ENCODE peak calls at places on chromosomes 13 and 19, in eight cellular contexts. O is memory B cell; Q is head of caudate nucleus; F is naive thymus-derived CD8-positive, alpha-beta T cell; D is activated gamma-delta T cell treated with Interleukin-2 at 50 U/mL for 16 hours; Z is NCI-H146; R is AG04450; L is T-helper 22 cell. I is an unnamed sample.

GRCh38 chr13:104385409-104385808 is 1319.2 kb upstream of the SLC10A2 start:
- DNase-seq in O (no peak), Q (no peak), F (no peak), D (no peak), Z (no peak), R (no peak), L (no peak), I (no peak)

GRCh38 chr19:31141301-31141700 is 207.9 kb downstream of the TSHZ3 start:
- DNase-seq in O (no peak), Q (no peak), F (no peak), D (no peak), Z (no peak), R (no peak), L (no peak), I (no peak)

GRCh38 chr19:28614634-28615545 is 598.1 kb downstream of the UQCRFS1 start:
- DNase-seq in O (no peak), Q (no peak), F (no peak), D (no peak), Z (no peak), R (no peak), L (no peak), I (no peak)

GRCh38 chr13:97268772-97269171 is 46.6 kb downstream of the MBNL2 start:
- DNase-seq in O (no peak), Q (no peak), F (no peak), D (no peak), Z (no peak), R (no peak), L (no peak), I (no peak)

GRCh38 chr13:95168191-95168590 is 133.1 kb downstream of the ABCC4 start:
- DNase-seq in O (no peak), Q (no peak), F (no peak), D (no peak), Z (no peak), R (no peak), L (no peak), I (no peak)

GRCh38 chr13:113973218-113974164 is at the start of gene C13orf46:
- DNase-seq in O (no peak), Q (no peak), F (no peak), D (no peak), Z (no peak), R (no peak), L (no peak), I (no peak)

GRCh38 chr13:103948477-103948876 is 882.3 kb upstream of the SLC10A2 start:
- DNase-seq in O (no peak), Q (no peak), F (no peak), D (no peak), Z (no peak), R (no peak), L (no peak), I (no peak)

GRCh38 chr19:29119582-29119981 is 93.4 kb downstream of the UQCRFS1 start:
- DNase-seq in O (no peak), Q (no peak), F (no peak), D (no peak), Z (no peak), R (no peak), L (no peak), I (no peak)

GRCh38 chr19:8321760-8322637 is 703 bp downstream of the RPS28 start:
- DNase-seq in O (no peak), Q (no peak), F (no peak), D (no peak), Z (peak; percentile 24), R (no peak), L (no peak), I (no peak)

GRCh38 chr19:39514840-39515550 is at the start of gene SELENOV:
- DNase-seq in O (no peak), Q (no peak), F (peak; percentile 39), D (peak; percentile 23), Z (peak; percentile 53), R (no peak), L (no peak), I (no peak)

GRCh38 chr19:55165952-55166529 is 372 bp downstream of the DNAAF3 start:
- DNase-seq in O (no peak), Q (peak; percentile 43), F (no peak), D (peak; percentile 32), Z (peak; percentile 83), R (no peak), L (no peak), I (peak; percentile 25)

GRCh38 chr13:110103026-110103425 is 203.9 kb downstream of the COL4A1 start:
- DNase-seq in O (no peak), Q (no peak), F (no peak), D (no peak), Z (no peak), R (no peak), L (no peak), I (no peak)

GRCh38 chr19:38478273-38478971 is 44.9 kb downstream of the RYR1 start:
- DNase-seq in O (no peak), Q (no peak), F (no peak), D (no peak), Z (no peak), R (no peak), L (no peak), I (no peak)

GRCh38 chr19:10517760-10518443 is 655 bp upstream of the S1PR5 start:
- DNase-seq in O (no peak), Q (peak; percentile 36), F (no peak), D (no peak), Z (peak; percentile 37), R (no peak), L (no peak), I (no peak)

I was measured in T follicular helper cell.